ENCODE peak calls at places on chromosomes 7 and 10, in ten cellular contexts. J is psoas muscle; L is GM23248; K is colonic mucosa; Z is heart left ventricle; Q is CD8-positive, alpha-beta T cell; V is CD4-positive, alpha-beta T cell; B is AG04450; G is neural progenitor cell; E is right atrium auricular region. P is an unnamed sample.

GRCh38 chr10:5416981-5417380 is 4.6 kb downstream of the NET1 start:
- DNase-seq in L (no peak), K (no peak), B (no peak), V (no peak), Q (no peak), E (no peak), G (peak), Z (no peak), J (peak), P (no peak)

GRCh38 chr7:2247141-2247985 is 5.3 kb downstream of the NUDT1 start:
- DNase-seq in V (no peak), L (peak), Z (no peak), J (no peak), G (peak), E (no peak), B (no peak), K (no peak), Q (no peak), P (no peak)

GRCh38 chr7:82044497-82045080 is 274.7 kb upstream of the HGF start:
- DNase-seq in V (no peak), B (no peak), J (no peak), E (peak), G (peak), Z (peak), Q (no peak), K (peak), L (peak), P (no peak)

GRCh38 chr7:76054129-76055120 is 6.5 kb downstream of the MDH2 start:
- DNase-seq in Q (no peak), L (peak), V (no peak), Z (no peak), G (peak), J (peak), B (peak), K (no peak), E (no peak), P (no peak)

GRCh38 chr7:100693312-100694195 is 496 bp downstream of the GIGYF1 start:
- DNase-seq in L (peak), J (peak), K (no peak), Q (no peak), E (no peak), Z (no peak), B (no peak), G (peak), V (no peak), P (no peak)

GRCh38 chr7:148789228-148789627 is 90.5 kb downstream of the CUL1 start:
- DNase-seq in K (no peak), Q (no peak), E (no peak), Z (no peak), B (no peak), V (no peak), J (no peak), G (no peak), L (no peak), P (no peak)

GRCh38 chr10:102665904-102666509 is 21.7 kb downstream of the TRIM8 start:
- DNase-seq in K (no peak), L (no peak), E (no peak), G (no peak), J (no peak), Q (no peak), V (no peak), B (no peak), Z (no peak), P (no peak)

GRCh38 chr7:140165422-140165821 is 11.4 kb downstream of the KDM7A start:
- DNase-seq in Q (no peak), Z (no peak), J (no peak), L (peak), B (peak), G (no peak), E (no peak), V (no peak), K (no peak), P (no peak)

GRCh38 chr10:27713906-27714305 is 31.7 kb downstream of the MKX start:
- DNase-seq in J (no peak), K (no peak), G (peak), Z (no peak), B (no peak), L (peak), Q (no peak), V (no peak), E (no peak), P (no peak)

GRCh38 chr7:23909426-23909825 is 199.4 kb downstream of the STK31 start:
- DNase-seq in L (no peak), V (no peak), Q (no peak), Z (no peak), E (no peak), J (no peak), K (no peak), G (no peak), B (no peak), P (no peak)

GRCh38 chr7:151437866-151438516 is 1.9 kb downstream of the CRYGN start:
- DNase-seq in V (no peak), G (no peak), E (no peak), J (no peak), K (no peak), Q (no peak), B (no peak), L (no peak), Z (no peak), P (no peak)

GRCh38 chr10:35040761-35041501 is 49.2 kb downstream of the CUL2 start:
- DNase-seq in J (no peak), K (no peak), V (no peak), Q (no peak), L (peak), E (no peak), G (peak), B (no peak), Z (no peak), P (no peak)

GRCh38 chr7:131501422-131501821 is 55.0 kb downstream of the PODXL start:
- DNase-seq in L (peak), E (no peak), Z (no peak), K (no peak), G (no peak), B (peak), V (peak), Q (peak), J (no peak), P (no peak)

GRCh38 chr7:156515911-156516790 is 124.4 kb upstream of the RNF32 start:
- DNase-seq in K (peak), Z (no peak), Q (no peak), B (no peak), V (no peak), L (no peak), J (no peak), E (no peak), G (no peak), P (no peak)

GRCh38 chr10:79267449-79267848 is 79.8 kb upstream of the PPIF start:
- DNase-seq in G (no peak), J (no peak), V (no peak), E (no peak), K (no peak), Z (no peak), L (no peak), Q (no peak), B (no peak), P (no peak)

GRCh38 chr7:18265611-18266281 is 229.8 kb upstream of the HDAC9 start:
- DNase-seq in Z (no peak), G (no peak), J (no peak), Q (no peak), L (peak), K (no peak), B (no peak), E (no peak), V (no peak), P (no peak)

GRCh38 chr10:58773351-58773750 is 260.7 kb downstream of the BICC1 start:
- DNase-seq in Z (no peak), G (no peak), B (no peak), J (peak), E (no peak), Q (no peak), K (no peak), V (no peak), L (no peak), P (no peak)

GRCh38 chr10:94303929-94304328 is 58.8 kb downstream of the NOC3L start:
- DNase-seq in Q (no peak), V (no peak), G (no peak), K (no peak), L (no peak), B (no peak), Z (no peak), J (no peak), E (no peak), P (no peak)

GRCh38 chr7:107291434-107291833 is 122.6 kb downstream of the HBP1 start:
- DNase-seq in L (no peak), Q (no peak), G (no peak), J (no peak), E (no peak), K (no peak), Z (no peak), V (no peak), B (no peak), P (no peak)
- H3K27ac ChIP-seq in L (no peak), Q (no peak), G (no peak), J (no peak), E (no peak), K (no peak), Z (no peak), V (no peak), B (no peak), P (no peak)

DNA sequence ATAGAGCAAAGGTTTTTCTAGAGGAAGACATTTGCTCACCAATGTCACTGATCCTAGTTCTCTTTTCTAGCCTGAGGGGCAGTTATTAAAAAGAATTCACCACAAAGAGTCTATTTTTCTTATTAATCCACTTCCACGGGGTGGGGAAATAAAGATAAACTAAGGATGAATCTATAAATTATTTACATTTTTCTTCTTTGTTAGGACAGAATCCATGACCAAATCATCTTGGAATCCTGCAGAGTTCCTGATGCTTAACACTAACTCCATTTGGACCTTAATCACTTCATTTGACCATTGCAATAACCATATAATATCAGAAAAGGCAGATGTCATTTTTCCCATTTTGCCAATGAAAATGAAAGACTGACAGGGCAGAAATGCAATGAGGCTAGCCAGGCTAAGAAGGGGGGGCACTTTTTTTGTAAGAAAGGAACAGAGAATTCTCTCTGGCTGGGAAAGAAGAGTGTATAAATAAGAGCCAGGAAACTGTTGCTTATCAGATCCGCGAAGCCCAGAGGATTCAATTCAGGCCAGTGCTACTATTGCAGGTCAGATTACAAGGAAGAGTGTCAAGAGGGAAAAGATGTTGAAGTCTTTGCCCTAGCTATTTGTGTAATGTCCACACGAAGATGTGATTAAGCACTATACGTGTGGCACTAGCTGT is 433.2 kb downstream of the TNS3 start:
- DNase-seq in J (no peak), Z (no peak), K (no peak), L (no peak), V (no peak), G (no peak), E (no peak), Q (no peak), B (no peak), P (no peak)
- H3K27ac ChIP-seq in J (no peak), Z (no peak), K (no peak), L (no peak), V (no peak), G (no peak), E (no peak), Q (no peak), B (peak), P (no peak)

GRCh38 chr10:24453973-24454372 is 245.0 kb downstream of the KIAA1217 start:
- DNase-seq in Q (no peak), V (no peak), B (no peak), Z (no peak), G (no peak), J (no peak), L (no peak), E (no peak), K (no peak), P (no peak)
- H3K27ac ChIP-seq in Q (no peak), V (no peak), B (no peak), Z (no peak), G (no peak), J (no peak), L (peak), E (no peak), K (no peak), P (no peak)

GRCh38 chr7:90244565-90244908 is 437 bp upstream of the CFAP69 start:
- DNase-seq in B (no peak), V (no peak), K (no peak), J (no peak), G (no peak), Z (no peak), E (no peak), Q (no peak), L (no peak), P (no peak)
- H3K27ac ChIP-seq in B (no peak), V (no peak), K (no peak), J (no peak), G (no peak), Z (peak), E (peak), Q (no peak), L (peak), P (no peak)

DNA sequence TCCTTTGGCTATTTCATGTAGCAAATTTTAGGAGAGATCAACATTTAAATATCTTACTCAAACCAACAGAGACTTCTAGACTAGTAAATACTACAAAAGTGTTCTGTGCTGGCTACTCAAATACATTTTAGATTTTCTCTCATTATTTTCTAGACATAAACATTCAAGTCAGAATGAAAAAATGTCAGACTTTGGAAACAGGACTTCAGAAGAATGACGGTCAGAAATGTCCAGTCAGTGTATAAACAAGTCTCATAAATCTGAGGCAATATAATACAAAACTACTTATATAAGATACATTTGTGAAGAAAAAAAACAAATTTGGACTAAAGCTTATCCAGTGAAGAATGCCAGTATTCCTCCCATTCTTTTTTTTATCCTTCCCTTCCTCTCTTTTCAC is 25.9 kb downstream of the RNLS start:
- DNase-seq in J (no peak), B (no peak), E (no peak), G (no peak), Z (no peak), K (no peak), V (no peak), L (no peak), Q (no peak), P (no peak)
- H3K27ac ChIP-seq in J (no peak), B (no peak), E (no peak), G (no peak), Z (no peak), K (no peak), V (no peak), L (no peak), Q (no peak), P (no peak)

GRCh38 chr10:116752563-116752962 is 10.2 kb upstream of the HSPA12A start:
- DNase-seq in B (no peak), G (no peak), J (no peak), Q (no peak), L (no peak), E (no peak), Z (no peak), V (no peak), K (no peak), P (no peak)
- H3K27ac ChIP-seq in B (no peak), G (no peak), J (no peak), Q (no peak), L (no peak), E (no peak), Z (no peak), V (no peak), K (no peak), P (no peak)

GRCh38 chr7:88928266-88928665 is 132.7 kb upstream of the TEX47 start:
- DNase-seq in Z (no peak), L (no peak), E (no peak), G (no peak), K (no peak), J (no peak), Q (no peak), B (no peak), V (no peak), P (no peak)
- H3K27ac ChIP-seq in Z (no peak), L (no peak), E (no peak), G (no peak), K (no peak), J (no peak), Q (no peak), B (no peak), V (no peak), P (no peak)

GRCh38 chr10:110275140-110275729 is 29.5 kb downstream of the SMNDC1 start:
- DNase-seq in V (no peak), E (no peak), B (no peak), Q (no peak), G (no peak), Z (no peak), J (no peak), K (no peak), L (no peak), P (no peak)

GRCh38 chr10:110274629-110275028 is 30.1 kb downstream of the SMNDC1 start:
- DNase-seq in J (no peak), K (no peak), L (no peak), Q (no peak), Z (no peak), V (no peak), G (no peak), B (no peak), E (no peak), P (no peak)

GRCh38 chr10:110276603-110277002 is 28.1 kb downstream of the SMNDC1 start:
- DNase-seq in G (no peak), B (no peak), Q (no peak), L (no peak), J (no peak), K (no peak), Z (no peak), V (no peak), E (no peak), P (no peak)

GRCh38 chr10:110273474-110273873 is 31.2 kb downstream of the SMNDC1 start:
- DNase-seq in K (no peak), J (peak), V (no peak), L (peak), Q (peak), G (no peak), Z (peak), E (peak), B (peak), P (no peak)

GRCh38 chr10:110274072-110274627 is 30.6 kb downstream of the SMNDC1 start:
- DNase-seq in K (no peak), G (no peak), Z (no peak), J (no peak), Q (no peak), L (no peak), E (no peak), V (no peak), B (no peak), P (no peak)
- H3K27ac ChIP-seq in K (no peak), G (no peak), Z (peak), J (peak), Q (no peak), L (no peak), E (peak), V (no peak), B (no peak), P (no peak)